ENCODE peak calls at places on chromosomes 1 and 21, in five cellular contexts. F, N, V, L and Y are unnamed samples.

GRCh38 chr21:43936186-43936967 is 71.4 kb downstream of the AGPAT3 start:
- DNase-seq in F (peak; percentile 45), N (no peak), V (no peak), L (no peak), Y (no peak)

GRCh38 chr1:109466440-109467300 is at the start of gene SYPL2:
- DNase-seq in F (peak; percentile 15), N (no peak), V (peak; percentile 85), L (peak; percentile 51), Y (peak; percentile 59)

GRCh38 chr21:26171310-26172100 is 935 bp upstream of the APP start:
- DNase-seq in F (no peak), N (no peak), V (no peak), L (no peak), Y (no peak)

GRCh38 chr1:107559881-107560280 is 405.1 kb downstream of the VAV3 start:
- DNase-seq in F (peak; percentile 64), N (no peak), V (no peak), L (no peak), Y (no peak)

GRCh38 chr1:198269352-198269940 is 112.6 kb downstream of the NEK7 start:
- DNase-seq in F (peak; percentile 44), N (no peak), V (no peak), L (no peak), Y (no peak)

GRCh38 chr1:194069168-194069830 is 882.9 kb upstream of the B3GALT2 start:
- DNase-seq in F (peak; percentile 41), N (no peak), V (peak; percentile 36), L (peak; percentile 19), Y (no peak)

GRCh38 chr1:10640079-10640578 is 156.3 kb downstream of the CASZ1 start:
- DNase-seq in F (no peak), N (no peak), V (peak; percentile 55), L (no peak), Y (no peak)

GRCh38 chr1:31672988-31673387 is 28.3 kb upstream of the PEF1 start:
- DNase-seq in F (no peak), N (no peak), V (no peak), L (no peak), Y (peak; percentile 97)

GRCh38 chr1:183580281-183580682 is 10.0 kb downstream of the NCF2 start:
- DNase-seq in F (no peak), N (peak; percentile 25), V (peak; percentile 35), L (peak; percentile 28), Y (peak; percentile 30)

GRCh38 chr1:14516974-14517812 is 81.3 kb upstream of the KAZN start:
- DNase-seq in F (peak; percentile 97), N (no peak), V (no peak), L (no peak), Y (no peak)

GRCh38 chr1:36162680-36163079 is 6.7 kb downstream of the MAP7D1 start:
- DNase-seq in F (no peak), N (no peak), V (no peak), L (no peak), Y (no peak)

GRCh38 chr1:37517569-37517968 is 3.0 kb upstream of the MEAF6 start:
- DNase-seq in F (no peak), N (no peak), V (no peak), L (no peak), Y (no peak)

GRCh38 chr1:221381858-221382623 is 359.8 kb downstream of the DUSP10 start:
- DNase-seq in F (peak; percentile 58), N (peak; percentile 28), V (no peak), L (no peak), Y (no peak)

GRCh38 chr1:180177931-180178330 is 23.3 kb downstream of the QSOX1 start:
- DNase-seq in F (no peak), N (no peak), V (no peak), L (no peak), Y (no peak)

GRCh38 chr1:110540891-110541685 is 22.1 kb upstream of the KCNA10 start:
- DNase-seq in F (no peak), N (no peak), V (no peak), L (no peak), Y (no peak)

GRCh38 chr21:38751379-38752050 is 54.2 kb upstream of the ETS2 start:
- DNase-seq in F (peak; percentile 81), N (no peak), V (no peak), L (no peak), Y (no peak)

GRCh38 chr1:65068202-65069011 is 79.6 kb upstream of the AK4 start:
- DNase-seq in F (no peak), N (no peak), V (no peak), L (peak; percentile 27), Y (no peak)

GRCh38 chr1:214271174-214271858 is 9.6 kb upstream of the SMYD2 start:
- DNase-seq in F (no peak), N (no peak), V (peak; percentile 27), L (no peak), Y (no peak)

GRCh38 chr1:31760422-31760900 is 3.7 kb downstream of the ADGRB2 start:
- DNase-seq in F (peak; percentile 18), N (no peak), V (no peak), L (no peak), Y (peak; percentile 64)

GRCh38 chr1:212943393-212943710 is 7.0 kb upstream of the VASH2 start:
- DNase-seq in F (no peak), N (no peak), V (no peak), L (no peak), Y (no peak)

GRCh38 chr21:17003221-17003620 is 509.6 kb upstream of the CXADR start:
- DNase-seq in F (peak; percentile 84), N (no peak), V (no peak), L (no peak), Y (no peak)

GRCh38 chr1:201602413-201603265 is 63.7 kb downstream of the NAV1 start:
- DNase-seq in F (peak; percentile 99), N (no peak), V (no peak), L (peak; percentile 18), Y (peak; percentile 64)

GRCh38 chr1:32886012-32886827 is at the start of gene HPCA:
- DNase-seq in F (peak; percentile 49), N (no peak), V (peak; percentile 95), L (peak; percentile 72), Y (peak; percentile 81)

GRCh38 chr1:55050283-55050682 is 10.9 kb downstream of the PCSK9 start:
- DNase-seq in F (peak; percentile 68), N (peak; percentile 37), V (no peak), L (no peak), Y (no peak)

GRCh38 chr1:41590331-41590730 is 105.8 kb upstream of the EDN2 start:
- DNase-seq in F (no peak), N (no peak), V (no peak), L (no peak), Y (no peak)

GRCh38 chr21:38920631-38921398 is 115.1 kb downstream of the ETS2 start:
- DNase-seq in F (peak; percentile 80), N (no peak), V (no peak), L (no peak), Y (no peak)

GRCh38 chr1:201715801-201716741 is 112.9 kb upstream of the IPO9 start:
- DNase-seq in F (no peak), N (no peak), V (no peak), L (no peak), Y (no peak)

GRCh38 chr1:23657659-23658275 is 33.8 kb upstream of the RPL11 start:
- DNase-seq in F (peak; percentile 23), N (no peak), V (peak; percentile 81), L (peak; percentile 49), Y (peak; percentile 82)

GRCh38 chr1:243493156-243494129 is 237.6 kb downstream of the SDCCAG8 start:
- DNase-seq in F (peak; percentile 63), N (no peak), V (no peak), L (no peak), Y (no peak)

GRCh38 chr1:224879404-224879803 is 50.1 kb upstream of the DNAH14 start:
- DNase-seq in F (peak; percentile 73), N (no peak), V (no peak), L (no peak), Y (no peak)

GRCh38 chr1:38132681-38133080 is 86.1 kb upstream of the POU3F1 start:
- DNase-seq in F (peak; percentile 67), N (no peak), V (no peak), L (no peak), Y (no peak)

GRCh38 chr1:232725303-232726047 is 79.7 kb upstream of the MAP10 start:
- DNase-seq in F (no peak), N (no peak), V (no peak), L (no peak), Y (no peak)

GRCh38 chr1:200561856-200562214 is 58.7 kb downstream of the KIF14 start:
- DNase-seq in F (no peak), N (no peak), V (no peak), L (no peak), Y (no peak)

GRCh38 chr1:27296773-27297214 is 25.2 kb upstream of the TMEM222 start:
- DNase-seq in F (peak; percentile 42), N (no peak), V (peak; percentile 77), L (peak; percentile 69), Y (peak; percentile 71)

GRCh38 chr1:25431495-25432363 is 1.0 kb downstream of the MACO1 start:
- DNase-seq in F (no peak), N (no peak), V (no peak), L (no peak), Y (peak; percentile 9)

GRCh38 chr1:182476625-182477024 is 26.7 kb downstream of the RGSL1 start:
- DNase-seq in F (no peak), N (no peak), V (no peak), L (no peak), Y (no peak)

GRCh38 chr1:28269529-28269928 is 10.2 kb downstream of the SESN2 start:
- DNase-seq in F (no peak), N (no peak), V (no peak), L (no peak), Y (no peak)

GRCh38 chr21:45768741-45769049 is 125.2 kb downstream of the PCBP3 start:
- DNase-seq in F (no peak), N (no peak), V (no peak), L (no peak), Y (peak; percentile 57)
- H3K4me3 ChIP-seq in F (no peak overlapping the region), N (no peak overlapping the region), V (no peak overlapping the region), L (no peak overlapping the region), Y (no peak overlapping the region)

GRCh38 chr21:29209696-29210095 is 79.3 kb downstream of the MAP3K7CL start:
- DNase-seq in F (peak; percentile 76), N (no peak), V (no peak), L (no peak), Y (no peak)
- H3K4me3 ChIP-seq in F (no peak overlapping the region), N (no peak overlapping the region), V (no peak overlapping the region), L (no peak overlapping the region), Y (no peak overlapping the region)

GRCh38 chr21:30439975-30440374 is at the start of gene KRTAP15-1:
- DNase-seq in F (no peak), N (no peak), V (no peak), L (no peak), Y (no peak)
- H3K4me3 ChIP-seq in F (no peak within 1 kb of the TSS), N (no peak within 1 kb of the TSS), V (no peak within 1 kb of the TSS), L (no peak within 1 kb of the TSS), Y (no peak within 1 kb of the TSS)

DNA sequence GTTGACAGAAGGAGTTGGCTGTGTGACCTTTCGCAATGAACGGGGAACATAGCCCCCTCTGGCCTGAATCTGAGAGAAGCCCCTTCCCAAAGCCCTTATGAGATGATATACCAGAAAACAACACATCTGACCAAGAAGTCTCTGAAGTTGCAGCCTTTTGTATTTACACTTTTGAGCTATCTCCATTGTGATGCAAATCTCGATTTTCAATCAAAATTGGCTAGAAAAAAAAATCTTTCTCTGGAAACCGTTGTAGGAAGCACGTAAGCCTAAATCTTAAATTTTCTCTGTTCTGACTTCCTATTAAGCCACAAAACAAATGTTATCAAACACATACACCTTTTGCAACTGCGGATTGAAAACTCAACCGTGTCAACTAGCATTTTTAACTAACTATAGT is 71.4 kb upstream of the OLIG2 start:
- DNase-seq in F (no peak), N (no peak), V (no peak), L (no peak), Y (no peak)
- H3K4me3 ChIP-seq in F (no peak overlapping the region), N (no peak overlapping the region), V (no peak overlapping the region), L (no peak overlapping the region), Y (no peak overlapping the region)